ENCODE peak calls at places on chromosomes 11 and 22, in eight cellular contexts. C is DMS79 treated with DMSO at 0.1 percent for 48 hours; Y is sigmoid colon; A is NAMALWA; G is HEK293T; D is stimulated activated CD8-positive, alpha-beta memory T cell treated with anti-CD3 and anti-CD28 coated beads, Interleukin-2, amount 100 ng/mL, for 48 hours; L is KG1; E is iPS DF 6.9. R is an unnamed sample.

GRCh38 chr11:72072348-72072747 is 8.0 kb downstream of the NUMA1 start:
- DNase-seq in C (no peak), Y (no peak), A (peak), G (no peak), D (no peak), L (no peak), E (no peak), R (no peak)

GRCh38 chr11:119873761-119874421 is 144.9 kb upstream of the NECTIN1 start:
- DNase-seq in C (no peak), Y (no peak), A (no peak), G (no peak), D (no peak), L (no peak), E (no peak), R (no peak)

GRCh38 chr22:39215430-39216142 is 29.2 kb downstream of the PDGFB start:
- DNase-seq in C (no peak), Y (peak), A (peak), G (peak), D (no peak), L (no peak), E (no peak), R (no peak)

GRCh38 chr11:65781962-65782815 is 1.4 kb upstream of the AP5B1 start:
- DNase-seq in C (no peak), Y (peak), A (no peak), G (no peak), D (no peak), L (no peak), E (no peak), R (no peak)

GRCh38 chr11:1229471-1230120 is 6.7 kb downstream of the MUC5B start:
- DNase-seq in C (no peak), Y (peak), A (no peak), G (no peak), D (no peak), L (no peak), E (no peak), R (no peak)

GRCh38 chr22:25919452-25919851 is 177.5 kb downstream of the MYO18B start:
- DNase-seq in C (peak), Y (no peak), A (no peak), G (no peak), D (no peak), L (no peak), E (no peak), R (peak)

GRCh38 chr11:122215244-122215992 is 99.4 kb upstream of the BLID start:
- DNase-seq in C (no peak), Y (peak), A (peak), G (peak), D (no peak), L (no peak), E (peak), R (peak)

GRCh38 chr22:39144101-39144815 is 8.2 kb downstream of the CBX7 start:
- DNase-seq in C (peak), Y (peak), A (peak), G (no peak), D (peak), L (no peak), E (no peak), R (no peak)

GRCh38 chr11:69050592-69051380 is 2.1 kb downstream of the TPCN2 start:
- DNase-seq in C (no peak), Y (peak), A (no peak), G (no peak), D (no peak), L (no peak), E (no peak), R (no peak)

GRCh38 chr11:94017446-94017845 is 3.7 kb upstream of the HEPHL1 start:
- DNase-seq in C (no peak), Y (no peak), A (no peak), G (no peak), D (no peak), L (no peak), E (no peak), R (no peak)

GRCh38 chr11:103998826-103999390 is 37.5 kb upstream of the DDI1 start:
- DNase-seq in C (no peak), Y (no peak), A (no peak), G (no peak), D (no peak), L (no peak), E (no peak), R (no peak)

GRCh38 chr11:127000991-127001390 is 421 bp upstream of the KIRREL3 start:
- DNase-seq in C (no peak), Y (no peak), A (no peak), G (no peak), D (no peak), L (no peak), E (no peak), R (peak)

GRCh38 chr11:6385046-6385777 is 5.1 kb upstream of the SMPD1 start:
- DNase-seq in C (no peak), Y (no peak), A (no peak), G (no peak), D (no peak), L (no peak), E (no peak), R (no peak)

GRCh38 chr11:3069425-3069824 is 12.2 kb upstream of the CARS1 start:
- DNase-seq in C (no peak), Y (no peak), A (no peak), G (no peak), D (no peak), L (no peak), E (no peak), R (no peak)

GRCh38 chr11:980438-981365 is 55.0 kb downstream of the AP2A2 start:
- DNase-seq in C (no peak), Y (no peak), A (no peak), G (no peak), D (no peak), L (no peak), E (no peak), R (no peak)

GRCh38 chr22:30116362-30117117 is 36.3 kb downstream of the HORMAD2 start:
- DNase-seq in C (no peak), Y (no peak), A (no peak), G (no peak), D (no peak), L (no peak), E (no peak), R (no peak)

GRCh38 chr11:124758355-124759267 is 3.5 kb downstream of the ESAM start:
- DNase-seq in C (peak), Y (peak), A (peak), G (peak), D (peak), L (no peak), E (peak), R (peak)

GRCh38 chr11:36092314-36093030 is 148.6 kb downstream of the LDLRAD3 start:
- DNase-seq in C (no peak), Y (no peak), A (no peak), G (no peak), D (no peak), L (no peak), E (no peak), R (no peak)

GRCh38 chr22:20422271-20422958 is 15.2 kb downstream of the SCARF2 start:
- DNase-seq in C (no peak), Y (peak), A (no peak), G (no peak), D (no peak), L (peak), E (no peak), R (no peak)

GRCh38 chr11:79822771-79823170 is 381.9 kb upstream of the TENM4 start:
- DNase-seq in C (no peak), Y (no peak), A (no peak), G (no peak), D (no peak), L (no peak), E (no peak), R (no peak)

GRCh38 chr22:20191000-20191515 is 40.2 kb upstream of the CCDC188 start:
- DNase-seq in C (no peak), Y (no peak), A (no peak), G (no peak), D (no peak), L (no peak), E (no peak), R (no peak)

GRCh38 chr22:48071828-48072227 is 1309.4 kb downstream of the TBC1D22A start:
- DNase-seq in C (peak), Y (no peak), A (peak), G (no peak), D (no peak), L (no peak), E (no peak), R (no peak)

GRCh38 chr11:18203723-18204122 is 31.1 kb downstream of the MRGPRX4 start:
- DNase-seq in C (no peak), Y (no peak), A (peak), G (peak), D (no peak), L (no peak), E (peak), R (peak)

GRCh38 chr22:37792494-37792893 is 15.2 kb upstream of the GCAT start:
- DNase-seq in C (no peak), Y (no peak), A (no peak), G (no peak), D (no peak), L (no peak), E (no peak), R (no peak)

GRCh38 chr11:123577081-123577598 is 77.3 kb downstream of the SCN3B start:
- DNase-seq in C (peak), Y (no peak), A (peak), G (peak), D (peak), L (peak), E (peak), R (peak)

GRCh38 chr11:22787565-22788162 is 41.9 kb downstream of the SVIP start:
- DNase-seq in C (peak), Y (no peak), A (peak), G (peak), D (no peak), L (peak), E (peak), R (peak)

GRCh38 chr11:27497284-27497866 is 9.2 kb downstream of the LIN7C start:
- DNase-seq in C (peak), Y (no peak), A (peak), G (no peak), D (no peak), L (peak), E (no peak), R (peak)

GRCh38 chr22:41983516-41983915 is 14.3 kb downstream of the SEPTIN3 start:
- DNase-seq in C (no peak), Y (no peak), A (no peak), G (no peak), D (no peak), L (no peak), E (no peak), R (no peak)

GRCh38 chr22:43946391-43946680 is 8.9 kb upstream of the SAMM50 start:
- DNase-seq in C (no peak), Y (no peak), A (peak), G (peak), D (no peak), L (no peak), E (no peak), R (no peak)

GRCh38 chr22:31680764-31681624 is 19.0 kb upstream of the PISD start:
- DNase-seq in C (no peak), Y (peak), A (no peak), G (no peak), D (no peak), L (no peak), E (no peak), R (no peak)

GRCh38 chr22:29083576-29084566 is 11.0 kb downstream of the KREMEN1 start:
- DNase-seq in C (no peak), Y (no peak), A (no peak), G (no peak), D (no peak), L (no peak), E (no peak), R (no peak)

GRCh38 chr11:115996125-115996807 is 492.1 kb upstream of the CADM1 start:
- DNase-seq in C (no peak), Y (no peak), A (no peak), G (no peak), D (no peak), L (no peak), E (no peak), R (no peak)

GRCh38 chr22:38348751-38349496 is 31.7 kb upstream of the CSNK1E start:
- DNase-seq in C (no peak), Y (peak), A (no peak), G (no peak), D (no peak), L (no peak), E (no peak), R (no peak)

GRCh38 chr11:129249351-129249750 is 57.2 kb upstream of the ARHGAP32 start:
- DNase-seq in C (no peak), Y (no peak), A (no peak), G (no peak), D (no peak), L (no peak), E (no peak), R (no peak)

GRCh38 chr22:27115410-27115809 is 458.0 kb downstream of the MIAT start:
- DNase-seq in C (no peak), Y (no peak), A (no peak), G (no peak), D (no peak), L (no peak), E (no peak), R (no peak)

GRCh38 chr11:129987950-129988349 is 14.7 kb downstream of the PRDM10 start:
- DNase-seq in C (no peak), Y (no peak), A (no peak), G (no peak), D (no peak), L (no peak), E (no peak), R (no peak)

GRCh38 chr11:108938604-108939003 is 273.7 kb downstream of the DDX10 start:
- DNase-seq in C (no peak), Y (no peak), A (no peak), G (no peak), D (no peak), L (no peak), E (no peak), R (no peak)

GRCh38 chr11:112963368-112963955 is 2.2 kb downstream of the NCAM1 start:
- DNase-seq in C (peak), Y (no peak), A (no peak), G (no peak), D (no peak), L (no peak), E (no peak), R (peak)

GRCh38 chr11:118295199-118295598 is 9.3 kb upstream of the CD3E start:
- DNase-seq in C (no peak), Y (no peak), A (peak), G (no peak), D (no peak), L (no peak), E (no peak), R (no peak)